ENCODE peak calls at places on chromosomes 6 and 20, in nine cellular contexts. One of them, this sample, is unnamed.
A peak's percentile ranks its signal among the peaks of the same experiment; 100 is the strongest.

GRCh38 chr6:31907158-31907813 is 5.4 kb upstream of the ZBTB12 start:
- DNase-seq in natural killer cell: no peak
- DNase-seq in fibroblast of lung: peak; percentile 83
- DNase-seq in colonic mucosa: no peak
- DNase-seq in cardiac fibroblast: peak; percentile 96
- DNase-seq in CD8-positive, alpha-beta T cell: no peak
- DNase-seq in fibroblast of pulmonary artery: peak; percentile 96
- DNase-seq in PC-3: no peak
- DNase-seq in heart left ventricle: no peak
- DNase-seq in this sample: no peak

GRCh38 chr6:63919556-63920110 is 284.0 kb downstream of the PHF3 start:
- DNase-seq in CD8-positive, alpha-beta T cell: no peak
- DNase-seq in fibroblast of pulmonary artery: peak; percentile 3
- DNase-seq in heart left ventricle: no peak
- DNase-seq in fibroblast of lung: no peak
- DNase-seq in PC-3: no peak
- DNase-seq in cardiac fibroblast: no peak
- DNase-seq in colonic mucosa: no peak
- DNase-seq in natural killer cell: no peak
- DNase-seq in this sample: no peak

GRCh38 chr6:165260462-165260861 is 48.9 kb downstream of the C6orf118 start:
- DNase-seq in CD8-positive, alpha-beta T cell: no peak
- DNase-seq in heart left ventricle: no peak
- DNase-seq in fibroblast of pulmonary artery: no peak
- DNase-seq in colonic mucosa: no peak
- DNase-seq in cardiac fibroblast: no peak
- DNase-seq in natural killer cell: no peak
- DNase-seq in PC-3: no peak
- DNase-seq in fibroblast of lung: no peak
- DNase-seq in this sample: no peak

GRCh38 chr6:25250878-25251277 is 28.3 kb upstream of the CARMIL1 start:
- DNase-seq in fibroblast of pulmonary artery: no peak
- DNase-seq in heart left ventricle: no peak
- DNase-seq in colonic mucosa: no peak
- DNase-seq in natural killer cell: no peak
- DNase-seq in cardiac fibroblast: no peak
- DNase-seq in PC-3: peak; percentile 33
- DNase-seq in CD8-positive, alpha-beta T cell: no peak
- DNase-seq in fibroblast of lung: peak; percentile 67
- DNase-seq in this sample: no peak

GRCh38 chr6:33490198-33490597 is 35.8 kb downstream of the ZBTB9 start:
- DNase-seq in natural killer cell: no peak
- DNase-seq in colonic mucosa: no peak
- DNase-seq in PC-3: peak; percentile 47
- DNase-seq in fibroblast of lung: no peak
- DNase-seq in CD8-positive, alpha-beta T cell: no peak
- DNase-seq in fibroblast of pulmonary artery: no peak
- DNase-seq in heart left ventricle: no peak
- DNase-seq in cardiac fibroblast: no peak
- DNase-seq in this sample: no peak

GRCh38 chr6:35754452-35755321 is 17.9 kb downstream of the ARMC12 start:
- DNase-seq in natural killer cell: no peak
- DNase-seq in PC-3: peak; percentile 76
- DNase-seq in CD8-positive, alpha-beta T cell: no peak
- DNase-seq in fibroblast of lung: peak; percentile 31
- DNase-seq in fibroblast of pulmonary artery: no peak
- DNase-seq in colonic mucosa: no peak
- DNase-seq in cardiac fibroblast: no peak
- DNase-seq in heart left ventricle: no peak
- DNase-seq in this sample: no peak

GRCh38 chr6:88008821-88009220 is 38.8 kb upstream of the SPACA1 start:
- DNase-seq in heart left ventricle: no peak
- DNase-seq in fibroblast of lung: peak; percentile 38
- DNase-seq in CD8-positive, alpha-beta T cell: no peak
- DNase-seq in natural killer cell: no peak
- DNase-seq in cardiac fibroblast: no peak
- DNase-seq in colonic mucosa: no peak
- DNase-seq in PC-3: peak; percentile 51
- DNase-seq in fibroblast of pulmonary artery: no peak
- DNase-seq in this sample: no peak

GRCh38 chr20:610130-611046 is at the start of gene TCF15:
- DNase-seq in fibroblast of pulmonary artery: peak; percentile 11
- DNase-seq in fibroblast of lung: peak; percentile 19
- DNase-seq in colonic mucosa: no peak
- DNase-seq in CD8-positive, alpha-beta T cell: no peak
- DNase-seq in PC-3: peak; percentile 40
- DNase-seq in natural killer cell: no peak
- DNase-seq in heart left ventricle: peak; percentile 78
- DNase-seq in cardiac fibroblast: no peak
- DNase-seq in this sample: no peak

GRCh38 chr6:36911946-36912555 is 26.3 kb downstream of the C6orf89 start:
- DNase-seq in cardiac fibroblast: no peak
- DNase-seq in fibroblast of lung: no peak
- DNase-seq in PC-3: no peak
- DNase-seq in colonic mucosa: no peak
- DNase-seq in CD8-positive, alpha-beta T cell: peak; percentile 55
- DNase-seq in heart left ventricle: no peak
- DNase-seq in fibroblast of pulmonary artery: no peak
- DNase-seq in natural killer cell: no peak
- DNase-seq in this sample: peak; percentile 8

GRCh38 chr6:26311012-26311384 is 54.0 kb upstream of the BTN3A2 start:
- DNase-seq in fibroblast of lung: peak; percentile 66
- DNase-seq in colonic mucosa: peak; percentile 45
- DNase-seq in fibroblast of pulmonary artery: peak; percentile 50
- DNase-seq in natural killer cell: no peak
- DNase-seq in heart left ventricle: no peak
- DNase-seq in PC-3: peak; percentile 59
- DNase-seq in cardiac fibroblast: peak; percentile 55
- DNase-seq in CD8-positive, alpha-beta T cell: peak; percentile 56
- DNase-seq in this sample: peak; percentile 24

GRCh38 chr6:26312501-26313390 is 52.3 kb upstream of the BTN3A2 start:
- DNase-seq in natural killer cell: peak; percentile 79
- DNase-seq in heart left ventricle: peak; percentile 76
- DNase-seq in fibroblast of pulmonary artery: peak; percentile 84
- DNase-seq in CD8-positive, alpha-beta T cell: peak; percentile 92
- DNase-seq in cardiac fibroblast: peak; percentile 88
- DNase-seq in colonic mucosa: peak; percentile 88
- DNase-seq in PC-3: peak; percentile 91
- DNase-seq in fibroblast of lung: peak; percentile 96
- DNase-seq in this sample: peak; percentile 73

GRCh38 chr6:26309731-26310142 is 55.3 kb upstream of the BTN3A2 start:
- DNase-seq in natural killer cell: no peak
- DNase-seq in colonic mucosa: no peak
- DNase-seq in heart left ventricle: no peak
- DNase-seq in cardiac fibroblast: no peak
- DNase-seq in PC-3: peak; percentile 94
- DNase-seq in fibroblast of pulmonary artery: no peak
- DNase-seq in fibroblast of lung: peak; percentile 88
- DNase-seq in CD8-positive, alpha-beta T cell: no peak
- DNase-seq in this sample: no peak

GRCh38 chr6:26311385-26312095 is 53.5 kb upstream of the BTN3A2 start:
- DNase-seq in cardiac fibroblast: peak; percentile 75
- DNase-seq in CD8-positive, alpha-beta T cell: peak; percentile 68
- DNase-seq in fibroblast of pulmonary artery: peak; percentile 78
- DNase-seq in heart left ventricle: no peak
- DNase-seq in natural killer cell: peak; percentile 45
- DNase-seq in fibroblast of lung: peak; percentile 74
- DNase-seq in PC-3: peak; percentile 92
- DNase-seq in colonic mucosa: peak; percentile 67
- DNase-seq in this sample: no peak

GRCh38 chr6:26312096-26312463 is 52.9 kb upstream of the BTN3A2 start:
- DNase-seq in heart left ventricle: no peak
- DNase-seq in cardiac fibroblast: no peak
- DNase-seq in CD8-positive, alpha-beta T cell: no peak
- DNase-seq in fibroblast of lung: peak; percentile 16
- DNase-seq in natural killer cell: no peak
- DNase-seq in PC-3: peak; percentile 18
- DNase-seq in fibroblast of pulmonary artery: peak; percentile 38
- DNase-seq in colonic mucosa: no peak
- DNase-seq in this sample: no peak
- TF ChIP-seq CTCF in heart left ventricle: no peak
- TF ChIP-seq CTCF in cardiac fibroblast: no peak
- TF ChIP-seq CTCF in CD8-positive, alpha-beta T cell: no peak
- TF ChIP-seq CTCF in fibroblast of lung: no peak
- TF ChIP-seq CTCF in natural killer cell: no peak
- TF ChIP-seq CTCF in PC-3: no peak
- TF ChIP-seq CTCF in fibroblast of pulmonary artery: no peak
- TF ChIP-seq CTCF in colonic mucosa: no peak
- TF ChIP-seq CTCF in this sample: no peak

DNA sequence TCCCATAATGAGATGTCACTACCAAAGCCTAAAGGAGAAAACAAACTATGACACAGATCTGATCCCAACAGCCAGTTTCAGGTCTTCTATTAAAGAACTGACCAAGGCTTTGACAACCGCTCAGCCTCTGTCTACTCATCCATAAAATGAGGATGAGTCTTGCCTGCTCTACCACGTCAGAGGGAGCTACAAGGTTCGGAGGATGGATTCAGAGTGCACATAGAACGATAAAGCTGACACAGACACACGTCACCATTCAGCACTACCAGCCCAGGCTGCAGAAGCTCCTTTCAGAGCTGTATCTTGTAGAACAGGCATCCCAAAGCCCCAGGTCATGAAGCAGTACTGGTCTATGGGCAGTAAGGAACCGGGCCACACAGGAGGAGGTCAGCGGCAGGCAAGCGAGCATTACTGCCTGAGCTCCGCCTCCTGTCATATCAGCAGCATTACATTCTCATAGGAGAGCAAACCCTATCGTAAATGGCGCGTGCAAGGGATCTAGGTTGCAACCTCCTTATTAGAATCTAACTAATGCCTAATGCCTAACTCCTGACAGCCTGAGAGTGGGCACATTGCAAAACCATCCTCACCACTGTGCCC is 25.1 kb downstream of the KIF16B start:
- DNase-seq in PC-3: no peak
- DNase-seq in fibroblast of pulmonary artery: no peak
- DNase-seq in fibroblast of lung: no peak
- DNase-seq in CD8-positive, alpha-beta T cell: no peak
- DNase-seq in heart left ventricle: no peak
- DNase-seq in natural killer cell: no peak
- DNase-seq in cardiac fibroblast: no peak
- DNase-seq in colonic mucosa: no peak
- DNase-seq in this sample: no peak
- TF ChIP-seq CTCF in PC-3: no peak
- TF ChIP-seq CTCF in fibroblast of pulmonary artery: no peak
- TF ChIP-seq CTCF in fibroblast of lung: no peak
- TF ChIP-seq CTCF in CD8-positive, alpha-beta T cell: no peak
- TF ChIP-seq CTCF in heart left ventricle: no peak
- TF ChIP-seq CTCF in natural killer cell: no peak
- TF ChIP-seq CTCF in cardiac fibroblast: no peak
- TF ChIP-seq CTCF in colonic mucosa: no peak
- TF ChIP-seq CTCF in this sample: no peak

GRCh38 chr6:28135393-28135792 is 6.3 kb upstream of the ZKSCAN8 start:
- DNase-seq in fibroblast of lung: no peak
- DNase-seq in fibroblast of pulmonary artery: no peak
- DNase-seq in PC-3: no peak
- DNase-seq in CD8-positive, alpha-beta T cell: no peak
- DNase-seq in colonic mucosa: no peak
- DNase-seq in heart left ventricle: no peak
- DNase-seq in cardiac fibroblast: no peak
- DNase-seq in natural killer cell: no peak
- DNase-seq in this sample: no peak

GRCh38 chr6:28134716-28135115 is 7.0 kb upstream of the ZKSCAN8 start:
- DNase-seq in colonic mucosa: no peak
- DNase-seq in fibroblast of lung: no peak
- DNase-seq in natural killer cell: no peak
- DNase-seq in heart left ventricle: no peak
- DNase-seq in cardiac fibroblast: no peak
- DNase-seq in fibroblast of pulmonary artery: no peak
- DNase-seq in CD8-positive, alpha-beta T cell: no peak
- DNase-seq in PC-3: no peak
- DNase-seq in this sample: no peak

GRCh38 chr6:28136585-28137457 is 4.9 kb upstream of the ZKSCAN8 start:
- DNase-seq in heart left ventricle: peak; percentile 91
- DNase-seq in fibroblast of pulmonary artery: peak; percentile 97
- DNase-seq in fibroblast of lung: peak; percentile 97
- DNase-seq in cardiac fibroblast: peak; percentile 98
- DNase-seq in CD8-positive, alpha-beta T cell: peak; percentile 86
- DNase-seq in colonic mucosa: peak; percentile 85
- DNase-seq in natural killer cell: peak; percentile 75
- DNase-seq in PC-3: peak; percentile 90
- DNase-seq in this sample: peak; percentile 69

GRCh38 chr6:28137458-28138020 is 4.1 kb upstream of the ZKSCAN8 start:
- DNase-seq in heart left ventricle: no peak
- DNase-seq in colonic mucosa: no peak
- DNase-seq in fibroblast of pulmonary artery: peak; percentile 27
- DNase-seq in natural killer cell: no peak
- DNase-seq in cardiac fibroblast: peak; percentile 21
- DNase-seq in PC-3: no peak
- DNase-seq in CD8-positive, alpha-beta T cell: no peak
- DNase-seq in fibroblast of lung: peak; percentile 29
- DNase-seq in this sample: no peak

GRCh38 chr6:28134015-28134414 is 7.7 kb upstream of the ZKSCAN8 start:
- DNase-seq in cardiac fibroblast: peak; percentile 61
- DNase-seq in heart left ventricle: no peak
- DNase-seq in fibroblast of lung: peak; percentile 26
- DNase-seq in CD8-positive, alpha-beta T cell: no peak
- DNase-seq in natural killer cell: no peak
- DNase-seq in colonic mucosa: peak; percentile 22
- DNase-seq in PC-3: peak; percentile 61
- DNase-seq in fibroblast of pulmonary artery: peak; percentile 67
- DNase-seq in this sample: no peak
- TF ChIP-seq CTCF in cardiac fibroblast: peak; percentile 55
- TF ChIP-seq CTCF in heart left ventricle: peak; percentile 39
- TF ChIP-seq CTCF in fibroblast of lung: peak; percentile 40
- TF ChIP-seq CTCF in CD8-positive, alpha-beta T cell: no peak
- TF ChIP-seq CTCF in natural killer cell: no peak
- TF ChIP-seq CTCF in colonic mucosa: no peak
- TF ChIP-seq CTCF in PC-3: peak; percentile 69
- TF ChIP-seq CTCF in fibroblast of pulmonary artery: peak; percentile 64
- TF ChIP-seq CTCF in this sample: peak; percentile 32

GRCh38 chr6:43762410-43762768 is 7.6 kb upstream of the VEGFA start:
- DNase-seq in cardiac fibroblast: no peak
- DNase-seq in fibroblast of lung: no peak
- DNase-seq in PC-3: no peak
- DNase-seq in natural killer cell: no peak
- DNase-seq in heart left ventricle: no peak
- DNase-seq in fibroblast of pulmonary artery: no peak
- DNase-seq in CD8-positive, alpha-beta T cell: no peak
- DNase-seq in colonic mucosa: no peak
- DNase-seq in this sample: no peak

GRCh38 chr6:43759926-43760798 is 9.8 kb upstream of the VEGFA start:
- DNase-seq in cardiac fibroblast: no peak
- DNase-seq in fibroblast of pulmonary artery: no peak
- DNase-seq in natural killer cell: no peak
- DNase-seq in heart left ventricle: no peak
- DNase-seq in CD8-positive, alpha-beta T cell: no peak
- DNase-seq in fibroblast of lung: no peak
- DNase-seq in colonic mucosa: no peak
- DNase-seq in PC-3: no peak
- DNase-seq in this sample: no peak

GRCh38 chr6:43761666-43762409 is 8.2 kb upstream of the VEGFA start:
- DNase-seq in natural killer cell: no peak
- DNase-seq in CD8-positive, alpha-beta T cell: no peak
- DNase-seq in fibroblast of lung: no peak
- DNase-seq in heart left ventricle: no peak
- DNase-seq in colonic mucosa: no peak
- DNase-seq in fibroblast of pulmonary artery: no peak
- DNase-seq in PC-3: no peak
- DNase-seq in cardiac fibroblast: no peak
- DNase-seq in this sample: no peak

GRCh38 chr6:43759157-43759925 is 10.7 kb upstream of the VEGFA start:
- DNase-seq in fibroblast of lung: no peak
- DNase-seq in CD8-positive, alpha-beta T cell: no peak
- DNase-seq in fibroblast of pulmonary artery: no peak
- DNase-seq in natural killer cell: no peak
- DNase-seq in PC-3: peak; percentile 40
- DNase-seq in colonic mucosa: no peak
- DNase-seq in cardiac fibroblast: no peak
- DNase-seq in heart left ventricle: no peak
- DNase-seq in this sample: no peak

GRCh38 chr6:43760799-43761168 is 9.2 kb upstream of the VEGFA start:
- DNase-seq in CD8-positive, alpha-beta T cell: no peak
- DNase-seq in cardiac fibroblast: no peak
- DNase-seq in colonic mucosa: no peak
- DNase-seq in fibroblast of lung: no peak
- DNase-seq in PC-3: no peak
- DNase-seq in fibroblast of pulmonary artery: no peak
- DNase-seq in natural killer cell: no peak
- DNase-seq in heart left ventricle: no peak
- DNase-seq in this sample: no peak
- TF ChIP-seq CTCF in CD8-positive, alpha-beta T cell: no peak
- TF ChIP-seq CTCF in cardiac fibroblast: no peak
- TF ChIP-seq CTCF in colonic mucosa: no peak
- TF ChIP-seq CTCF in fibroblast of lung: no peak
- TF ChIP-seq CTCF in PC-3: no peak
- TF ChIP-seq CTCF in fibroblast of pulmonary artery: no peak
- TF ChIP-seq CTCF in natural killer cell: no peak
- TF ChIP-seq CTCF in heart left ventricle: no peak
- TF ChIP-seq CTCF in this sample: no peak